ENCODE peak calls at places on chromosomes 7 and 10, in seven cellular contexts. L, B, M, S, E, N and Z are unnamed samples.

GRCh38 chr10:79132681-79133381 is 64.1 kb downstream of the ZMIZ1 start:
- DNase-seq in E (no peak), S (no peak), N (no peak), M (no peak), L (peak), B (no peak), Z (no peak)

GRCh38 chr10:67788028-67788886 is 49.7 kb downstream of the DNAJC12 start:
- DNase-seq in M (peak), S (peak), B (no peak), E (no peak), N (no peak), L (peak), Z (no peak)

GRCh38 chr7:150855046-150855445 is 2.7 kb downstream of the AOC1 start:
- DNase-seq in M (no peak), S (no peak), L (peak), E (no peak), N (no peak), B (no peak), Z (no peak)

GRCh38 chr7:99046722-99047121 is 97.2 kb downstream of the SMURF1 start:
- DNase-seq in S (no peak), E (no peak), L (no peak), M (no peak), B (no peak), N (no peak), Z (no peak)

GRCh38 chr10:118911361-118911760 is 118.2 kb upstream of the NANOS1 start:
- DNase-seq in M (no peak), E (peak), N (no peak), S (no peak), L (no peak), B (no peak), Z (no peak)

GRCh38 chr10:70331486-70332268 is 47.9 kb upstream of the NPFFR1 start:
- DNase-seq in L (peak), M (peak), S (peak), E (peak), N (no peak), B (no peak), Z (peak)

GRCh38 chr10:126969310-126969709 is 64.1 kb downstream of the DOCK1 start:
- DNase-seq in L (peak), S (no peak), M (no peak), E (no peak), B (no peak), N (no peak), Z (peak)

GRCh38 chr10:117226813-117227451 is 14.0 kb upstream of the SLC18A2 start:
- DNase-seq in M (peak), N (no peak), B (no peak), L (peak), E (no peak), S (no peak), Z (no peak)

GRCh38 chr7:44921607-44922350 is 36.4 kb upstream of the PURB start:
- DNase-seq in N (peak), M (peak), E (peak), B (peak), L (peak), S (peak), Z (peak)

GRCh38 chr7:155807805-155808550 is 4.3 kb downstream of the SHH start:
- DNase-seq in N (no peak), L (no peak), E (no peak), M (no peak), S (no peak), B (no peak), Z (no peak)

GRCh38 chr7:29921404-29922010 is 68.1 kb downstream of the SCRN1 start:
- DNase-seq in S (peak), B (no peak), M (peak), E (peak), L (peak), N (no peak), Z (peak)

GRCh38 chr10:90857635-90858488 is at the start of gene HTR7:
- DNase-seq in N (peak), E (peak), S (peak), L (peak), B (peak), M (peak), Z (peak)

GRCh38 chr7:142873281-142873784 is 12.2 kb downstream of the TRPV6 start:
- DNase-seq in B (no peak), M (peak), N (no peak), E (no peak), S (no peak), L (peak), Z (no peak)

GRCh38 chr7:112459645-112460044 is 9.4 kb downstream of the IFRD1 start:
- DNase-seq in E (no peak), S (no peak), M (no peak), B (no peak), L (no peak), N (no peak), Z (no peak)

GRCh38 chr10:62426086-62426485 is 51.9 kb downstream of the ZNF365 start:
- DNase-seq in L (no peak), N (no peak), E (peak), S (no peak), M (no peak), B (no peak), Z (no peak)

GRCh38 chr7:36158321-36158605 is 5.2 kb downstream of the EEPD1 start:
- DNase-seq in L (no peak), B (no peak), E (no peak), N (no peak), M (no peak), S (no peak), Z (no peak)

GRCh38 chr10:624605-625334 is 64.7 kb downstream of the DIP2C start:
- DNase-seq in M (no peak), L (peak), B (peak), N (peak), S (peak), E (peak), Z (peak)

GRCh38 chr7:145036592-145037386 is 200.9 kb upstream of the TPK1 start:
- DNase-seq in L (peak), B (no peak), E (peak), M (no peak), N (no peak), S (no peak), Z (peak)

GRCh38 chr7:55420535-55420934 is 55.4 kb downstream of the LANCL2 start:
- DNase-seq in E (peak), N (no peak), M (no peak), L (no peak), S (no peak), B (no peak), Z (no peak)

GRCh38 chr10:531541-531940 is 157.9 kb downstream of the DIP2C start:
- DNase-seq in S (no peak), M (no peak), B (no peak), E (no peak), N (no peak), L (no peak), Z (no peak)

GRCh38 chr10:63651864-63652263 is 130.7 kb downstream of the REEP3 start:
- DNase-seq in L (no peak), B (no peak), N (no peak), M (no peak), S (no peak), E (no peak), Z (no peak)

GRCh38 chr10:6394084-6394483 is 186.0 kb downstream of the PRKCQ start:
- DNase-seq in L (no peak), E (no peak), B (no peak), N (no peak), M (no peak), S (no peak), Z (no peak)

GRCh38 chr7:138458576-138459234 is 1.4 kb upstream of the TRIM24 start:
- DNase-seq in B (no peak), S (no peak), L (peak), E (no peak), N (no peak), M (no peak), Z (no peak)

GRCh38 chr7:68401313-68401712 is 1197.0 kb upstream of the AUTS2 start:
- DNase-seq in L (no peak), M (no peak), S (no peak), E (no peak), N (no peak), B (no peak), Z (no peak)

GRCh38 chr10:102501201-102502028 is 1.1 kb downstream of the ACTR1A start:
- DNase-seq in M (no peak), N (no peak), E (peak), B (no peak), L (no peak), S (peak), Z (no peak)

GRCh38 chr10:35423505-35424306 is 87.4 kb downstream of the CCNY start:
- DNase-seq in M (no peak), N (no peak), E (peak), S (no peak), B (no peak), L (no peak), Z (no peak)

GRCh38 chr7:49398236-49398635 is 375.2 kb upstream of the VWC2 start:
- DNase-seq in E (no peak), M (no peak), S (no peak), N (no peak), B (no peak), L (no peak), Z (no peak)

GRCh38 chr10:101489355-101489754 is 98.7 kb downstream of the POLL start:
- DNase-seq in L (no peak), M (no peak), E (peak), S (no peak), N (no peak), B (no peak), Z (no peak)

GRCh38 chr7:136677456-136678365 is 190.7 kb upstream of the CHRM2 start:
- DNase-seq in E (peak), B (no peak), L (no peak), M (no peak), N (no peak), S (no peak), Z (no peak)

GRCh38 chr10:110859947-110860376 is 11.8 kb upstream of the PDCD4 start:
- DNase-seq in N (no peak), L (peak), S (peak), E (peak), M (no peak), B (no peak), Z (no peak)

GRCh38 chr7:1610678-1611302 is 41.0 kb upstream of the PSMG3 start:
- DNase-seq in M (no peak), E (no peak), B (no peak), N (no peak), S (no peak), L (no peak), Z (no peak)

GRCh38 chr10:103881420-103882284 is 26.3 kb upstream of the SH3PXD2A start:
- DNase-seq in L (no peak), N (no peak), M (no peak), E (no peak), S (peak), B (no peak), Z (peak)

GRCh38 chr10:51371725-51372124 is 297.4 kb downstream of the PRKG1 start:
- DNase-seq in B (no peak), M (no peak), S (no peak), N (no peak), E (no peak), L (no peak), Z (no peak)

GRCh38 chr7:15524077-15524476 is 37.7 kb downstream of the AGMO start:
- DNase-seq in B (no peak), N (no peak), E (no peak), L (no peak), S (no peak), M (no peak), Z (no peak)
- TF ChIP-seq CTCF in B (no peak), N (no peak), E (no peak), L (no peak), S (no peak), M (no peak), Z (no peak)

DNA sequence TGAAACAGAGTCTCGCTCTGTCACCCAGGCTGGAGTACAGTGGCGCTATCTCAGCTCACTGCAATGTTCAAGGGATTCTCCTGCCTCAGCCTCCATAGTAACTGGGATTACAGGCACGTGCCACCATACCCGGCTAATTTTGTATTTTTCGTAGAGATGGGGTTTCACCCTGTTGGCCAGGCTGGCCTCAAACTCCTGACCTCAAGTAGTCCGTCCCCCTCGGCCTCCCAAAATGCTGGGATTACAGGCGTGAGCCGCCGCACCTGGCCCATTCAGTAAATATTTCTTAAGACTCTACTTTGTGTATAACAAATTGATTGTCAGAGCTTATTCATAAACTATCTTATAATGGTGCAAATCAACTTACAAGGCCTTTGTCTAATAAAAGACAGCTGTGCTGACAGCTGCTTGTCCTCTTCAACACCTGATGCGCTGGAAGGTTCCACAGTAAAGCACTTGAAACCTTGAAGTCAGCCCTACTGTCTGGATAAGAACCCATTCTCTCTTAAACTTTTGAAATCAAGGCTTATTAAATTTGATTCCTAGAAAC is 14.7 kb downstream of the ECHDC3 start:
- DNase-seq in N (no peak), L (peak), S (no peak), B (no peak), E (no peak), M (no peak), Z (no peak)
- H3K27ac ChIP-seq in N (peak), L (no peak), S (peak), B (no peak), E (no peak), M (peak), Z (peak)

GRCh38 chr7:25720427-25720826 is 431.6 kb upstream of the NFE2L3 start:
- DNase-seq in L (no peak), M (no peak), N (no peak), E (peak), B (no peak), S (no peak), Z (no peak)
- TF ChIP-seq CTCF in L (peak), M (no peak), N (no peak), E (peak), B (peak), S (no peak), Z (no peak)

DNA sequence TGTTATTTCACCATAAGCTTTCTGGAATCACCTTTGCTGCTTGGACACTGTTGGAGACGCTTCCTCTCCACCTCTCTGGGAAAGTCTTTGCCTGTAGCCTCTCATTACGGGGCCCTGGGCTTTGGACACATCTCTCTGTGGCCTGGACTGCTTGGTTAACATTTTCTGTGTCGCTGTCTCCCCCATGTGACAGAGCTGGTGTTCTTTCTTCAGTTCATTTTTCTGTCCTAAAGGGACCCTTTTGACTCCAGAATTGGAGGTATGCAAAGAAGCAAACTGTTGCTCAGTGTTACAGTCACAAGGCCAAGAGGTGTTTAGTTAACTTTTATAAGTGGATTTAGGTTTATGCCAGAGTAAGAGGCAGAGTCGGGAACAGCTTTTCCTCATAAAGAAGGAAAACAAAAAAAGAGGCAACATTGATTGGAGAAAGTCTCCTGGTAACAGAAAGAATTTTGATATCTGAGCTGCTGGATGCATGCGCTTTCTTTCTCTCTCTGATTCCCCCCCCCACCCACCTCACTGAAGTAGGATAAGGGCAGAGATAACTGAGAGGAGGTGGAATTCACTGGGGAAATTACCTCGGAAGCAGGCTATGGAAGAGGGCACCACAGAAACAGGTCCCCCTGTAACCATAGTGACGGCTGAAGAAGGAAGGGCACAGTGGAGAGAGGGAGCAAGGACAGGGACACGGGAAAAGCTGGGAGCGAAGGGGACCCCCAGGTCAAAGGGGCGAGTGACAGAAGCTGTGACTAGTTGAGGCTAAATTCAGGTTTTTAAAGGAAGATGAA is 57.8 kb downstream of the LGI1 start:
- DNase-seq in N (no peak), E (no peak), L (peak), M (no peak), S (no peak), B (no peak), Z (no peak)
- H3K27ac ChIP-seq in N (no peak), E (no peak), L (no peak), M (no peak), S (no peak), B (no peak), Z (no peak)

DNA sequence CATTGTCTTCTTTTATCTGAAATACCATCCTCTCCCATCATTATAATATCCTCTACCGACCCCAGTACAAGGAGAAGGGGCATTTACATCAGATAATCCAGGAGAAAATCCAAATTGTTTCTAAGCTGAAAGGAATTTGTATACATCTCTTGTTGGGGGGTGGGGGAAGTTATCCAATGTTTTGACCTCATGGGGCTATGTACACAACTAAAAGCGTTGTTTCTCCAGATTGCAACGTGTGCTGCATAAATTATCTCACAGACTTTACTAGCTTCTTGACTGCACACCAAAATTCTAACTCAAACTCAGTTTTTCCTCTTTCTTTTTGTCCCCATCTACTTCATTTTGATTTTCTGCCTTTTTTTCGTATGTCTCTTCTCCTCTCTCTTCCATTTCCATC is 156.7 kb downstream of the TWIST1 start:
- DNase-seq in E (peak), N (no peak), S (no peak), B (no peak), M (no peak), L (no peak), Z (no peak)
- TF ChIP-seq CTCF in E (no peak), N (no peak), S (no peak), B (no peak), M (no peak), L (no peak), Z (no peak)

DNA sequence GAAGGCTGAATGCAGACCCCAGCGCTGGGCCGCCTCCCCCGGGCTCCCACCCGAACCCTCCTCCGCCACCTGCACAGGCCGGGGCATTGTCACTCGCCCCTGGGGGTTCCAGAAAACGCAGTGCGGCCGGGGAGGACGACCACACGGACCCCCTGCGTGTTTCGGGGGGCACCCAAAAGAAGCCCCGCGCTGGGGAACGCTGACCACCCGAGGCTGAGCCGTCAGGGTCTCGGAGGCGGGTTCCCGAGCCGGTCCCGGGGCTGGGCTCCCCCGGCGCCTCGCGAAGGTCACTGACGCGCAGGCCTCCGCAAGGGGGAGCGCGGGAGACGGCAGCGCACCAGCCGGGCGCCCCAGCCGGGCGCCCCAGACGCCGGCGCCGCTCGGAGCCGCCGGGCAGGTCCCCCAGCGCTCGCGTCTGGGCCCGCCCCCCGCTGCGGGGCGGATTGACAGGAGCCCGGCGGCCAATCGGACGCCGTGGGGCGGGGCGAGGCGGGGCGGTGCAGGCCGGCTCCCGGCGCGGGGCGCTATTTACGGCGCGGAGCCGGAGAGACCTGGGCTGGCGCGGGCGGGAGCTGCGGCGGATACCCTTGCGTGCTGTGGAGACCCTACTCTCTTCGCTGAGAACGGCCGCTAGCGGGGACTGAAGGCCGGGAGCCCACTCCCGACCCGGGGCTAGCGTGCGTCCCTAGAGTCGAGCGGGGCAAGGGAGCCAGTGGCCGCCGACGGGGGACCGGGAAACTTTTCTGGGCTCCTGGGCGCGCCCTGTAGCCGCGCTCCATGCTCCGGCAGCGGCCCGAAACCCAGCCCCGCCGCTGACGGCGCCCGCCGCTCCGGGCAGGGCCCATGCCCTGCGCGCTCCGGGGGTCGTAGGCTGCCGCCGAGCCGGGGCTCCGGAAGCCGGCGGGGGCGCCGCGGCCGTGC is at the start of gene BAMBI:
- DNase-seq in S (peak), E (peak), L (peak), B (peak), N (peak), M (peak), Z (peak)
- H3K27ac ChIP-seq in S (peak), E (peak), L (peak), B (peak), N (peak), M (peak), Z (peak)

DNA sequence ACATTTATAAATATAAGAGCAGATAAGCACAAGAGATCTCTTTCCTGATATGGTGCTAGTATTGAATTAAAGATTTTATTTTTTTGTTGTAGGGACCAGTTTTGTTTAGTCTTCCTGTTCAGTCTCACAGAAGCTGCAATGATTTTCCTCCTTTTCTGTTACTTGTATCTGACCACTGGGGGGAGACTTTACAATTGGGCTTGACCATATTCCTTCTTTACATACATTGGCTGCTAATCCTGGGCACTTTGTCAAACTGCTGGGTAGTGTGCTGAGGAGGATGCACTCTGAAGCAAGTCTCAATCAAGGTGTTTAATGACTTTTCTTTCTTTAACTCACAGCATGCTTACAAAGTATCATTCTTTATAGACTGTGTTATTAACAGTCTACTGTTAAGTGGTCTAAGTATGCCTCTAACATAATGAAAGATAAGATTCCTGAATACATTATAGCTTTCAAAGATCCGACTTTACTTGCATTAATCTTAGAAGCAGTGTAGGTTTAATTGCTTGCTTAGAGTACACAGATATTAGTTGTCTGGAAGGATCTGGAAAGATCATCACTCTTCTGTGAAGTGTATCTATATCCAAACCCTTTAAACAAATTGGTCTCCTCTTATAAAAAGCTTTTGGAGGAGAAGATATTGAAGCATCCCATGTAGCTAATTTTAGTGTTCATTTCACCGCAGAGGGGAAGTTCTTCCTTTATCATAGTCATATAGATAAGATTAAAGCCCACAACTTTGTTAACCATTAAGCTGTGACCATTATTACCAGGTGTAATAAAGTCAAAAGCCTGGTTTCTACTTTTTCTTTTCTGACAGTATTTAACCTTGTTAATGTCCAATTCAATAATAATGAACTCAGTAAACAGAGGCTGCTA is 3.2 kb downstream of the PALS2 start:
- DNase-seq in M (peak), B (peak), E (peak), S (no peak), N (no peak), L (peak), Z (peak)
- TF ChIP-seq CTCF in M (no peak), B (peak), E (peak), S (peak), N (peak), L (peak), Z (peak)

GRCh38 chr10:112712536-112712935 is 237.5 kb upstream of the TCF7L2 start:
- DNase-seq in S (no peak), N (no peak), E (no peak), B (no peak), M (no peak), L (no peak), Z (no peak)
- H3K27ac ChIP-seq in S (no peak), N (no peak), E (no peak), B (no peak), M (no peak), L (no peak), Z (no peak)